ENCODE peak calls at places on chromosome 14, in five cellular contexts. U, I, C, Z and N are unnamed samples.

GRCh38 chr14:52067873-52068740 is 752 bp downstream of the NID2 start:
- DNase-seq in U (peak), I (peak), C (no peak), Z (no peak), N (no peak)

GRCh38 chr14:75005357-75005756 is 2.6 kb downstream of the EIF2B2 start:
- DNase-seq in U (no peak), I (no peak), C (no peak), Z (no peak), N (no peak)

GRCh38 chr14:90399541-90400444 is 3.0 kb downstream of the CALM1 start:
- DNase-seq in U (peak), I (peak), C (peak), Z (peak), N (peak)

GRCh38 chr14:77498120-77498979 is at the start of gene ISM2:
- DNase-seq in U (peak), I (peak), C (peak), Z (peak), N (no peak)

GRCh38 chr14:49692191-49692757 is 646 bp upstream of the KLHDC1 start:
- DNase-seq in U (no peak), I (no peak), C (no peak), Z (no peak), N (no peak)

GRCh38 chr14:68018598-68018997 is 199.0 kb downstream of the RAD51B start:
- DNase-seq in U (no peak), I (no peak), C (no peak), Z (no peak), N (no peak)

GRCh38 chr14:53391631-53392030 is 238.5 kb upstream of the DDHD1 start:
- DNase-seq in U (no peak), I (no peak), C (no peak), Z (no peak), N (no peak)

GRCh38 chr14:54366726-54367707 is 29.8 kb upstream of the CDKN3 start:
- DNase-seq in U (peak), I (peak), C (peak), Z (peak), N (peak)

GRCh38 chr14:38481939-38482678 is 226.2 kb upstream of the CLEC14A start:
- DNase-seq in U (no peak), I (no peak), C (no peak), Z (no peak), N (no peak)

GRCh38 chr14:103398427-103399195 is 13.4 kb downstream of the MARK3 start:
- DNase-seq in U (no peak), I (no peak), C (no peak), Z (no peak), N (no peak)

GRCh38 chr14:29016050-29016900 is 249.7 kb downstream of the FOXG1 start:
- DNase-seq in U (peak), I (no peak), C (no peak), Z (no peak), N (no peak)